ENCODE peak calls at places on chromosomes 2 and 18, in six cellular contexts. One of them, this sample, is unnamed.

GRCh38 chr2:143463717-143464116 is 334.5 kb downstream of the ARHGAP15 start:
- DNase-seq in occipital lobe: no peak
- DNase-seq in A172: peak; percentile 23
- DNase-seq in glutamatergic neuron: no peak
- DNase-seq in activated CD4-positive, CD25-positive, alpha-beta regulatory T cell: no peak
- DNase-seq in body of pancreas: no peak
- DNase-seq in this sample: no peak

GRCh38 chr18:74040459-74041332 is 106.9 kb downstream of the FBXO15 start:
- DNase-seq in occipital lobe: no peak
- DNase-seq in A172: no peak
- DNase-seq in glutamatergic neuron: peak; percentile 84
- DNase-seq in activated CD4-positive, CD25-positive, alpha-beta regulatory T cell: peak; percentile 48
- DNase-seq in body of pancreas: peak; percentile 58
- DNase-seq in this sample: peak; percentile 24

GRCh38 chr2:12412898-12413305 is 303.8 kb upstream of the TRIB2 start:
- DNase-seq in occipital lobe: no peak
- DNase-seq in A172: peak; percentile 86
- DNase-seq in glutamatergic neuron: no peak
- DNase-seq in activated CD4-positive, CD25-positive, alpha-beta regulatory T cell: no peak
- DNase-seq in body of pancreas: no peak
- DNase-seq in this sample: no peak

GRCh38 chr2:158659483-158659882 is 135.6 kb upstream of the DAPL1 start:
- DNase-seq in occipital lobe: no peak
- DNase-seq in A172: no peak
- DNase-seq in glutamatergic neuron: no peak
- DNase-seq in activated CD4-positive, CD25-positive, alpha-beta regulatory T cell: no peak
- DNase-seq in body of pancreas: no peak
- DNase-seq in this sample: no peak

GRCh38 chr2:20400306-20400705 is 46.6 kb upstream of the RHOB start:
- DNase-seq in occipital lobe: no peak
- DNase-seq in A172: no peak
- DNase-seq in glutamatergic neuron: no peak
- DNase-seq in activated CD4-positive, CD25-positive, alpha-beta regulatory T cell: no peak
- DNase-seq in body of pancreas: no peak
- DNase-seq in this sample: no peak

GRCh38 chr18:23994361-23994902 is 20.1 kb upstream of the TTC39C start:
- DNase-seq in occipital lobe: no peak
- DNase-seq in A172: peak; percentile 80
- DNase-seq in glutamatergic neuron: no peak
- DNase-seq in activated CD4-positive, CD25-positive, alpha-beta regulatory T cell: peak; percentile 16
- DNase-seq in body of pancreas: peak; percentile 23
- DNase-seq in this sample: peak; percentile 96

GRCh38 chr18:3129053-3129864 is 90.5 kb downstream of the MYOM1 start:
- DNase-seq in occipital lobe: peak; percentile 67
- DNase-seq in A172: peak; percentile 80
- DNase-seq in glutamatergic neuron: peak; percentile 82
- DNase-seq in activated CD4-positive, CD25-positive, alpha-beta regulatory T cell: peak; percentile 46
- DNase-seq in body of pancreas: peak; percentile 80
- DNase-seq in this sample: peak; percentile 60

GRCh38 chr2:231617059-231617926 is 24.6 kb downstream of the TEX44 start:
- DNase-seq in occipital lobe: no peak
- DNase-seq in A172: peak; percentile 41
- DNase-seq in glutamatergic neuron: no peak
- DNase-seq in activated CD4-positive, CD25-positive, alpha-beta regulatory T cell: no peak
- DNase-seq in body of pancreas: no peak
- DNase-seq in this sample: no peak

GRCh38 chr2:69584127-69584889 is 59.2 kb downstream of the AAK1 start:
- DNase-seq in occipital lobe: no peak
- DNase-seq in A172: no peak
- DNase-seq in glutamatergic neuron: no peak
- DNase-seq in activated CD4-positive, CD25-positive, alpha-beta regulatory T cell: no peak
- DNase-seq in body of pancreas: no peak
- DNase-seq in this sample: no peak

GRCh38 chr2:29966256-29966655 is 44.9 kb upstream of the ALK start:
- DNase-seq in occipital lobe: no peak
- DNase-seq in A172: no peak
- DNase-seq in glutamatergic neuron: no peak
- DNase-seq in activated CD4-positive, CD25-positive, alpha-beta regulatory T cell: no peak
- DNase-seq in body of pancreas: no peak
- DNase-seq in this sample: no peak

GRCh38 chr18:45249306-45249705 is 366.0 kb upstream of the SLC14A2 start:
- DNase-seq in occipital lobe: no peak
- DNase-seq in A172: no peak
- DNase-seq in glutamatergic neuron: no peak
- DNase-seq in activated CD4-positive, CD25-positive, alpha-beta regulatory T cell: no peak
- DNase-seq in body of pancreas: no peak
- DNase-seq in this sample: peak; percentile 45

GRCh38 chr2:145169285-145169684 is 649.4 kb upstream of the ZEB2 start:
- DNase-seq in occipital lobe: no peak
- DNase-seq in A172: no peak
- DNase-seq in glutamatergic neuron: no peak
- DNase-seq in activated CD4-positive, CD25-positive, alpha-beta regulatory T cell: no peak
- DNase-seq in body of pancreas: no peak
- DNase-seq in this sample: no peak

GRCh38 chr2:152696476-152696875 is 20.8 kb downstream of the PRPF40A start:
- DNase-seq in occipital lobe: no peak
- DNase-seq in A172: no peak
- DNase-seq in glutamatergic neuron: no peak
- DNase-seq in activated CD4-positive, CD25-positive, alpha-beta regulatory T cell: no peak
- DNase-seq in body of pancreas: no peak
- DNase-seq in this sample: peak; percentile 47

GRCh38 chr2:86570069-86570468 is 6.8 kb upstream of the CHMP3 start:
- DNase-seq in occipital lobe: no peak
- DNase-seq in A172: no peak
- DNase-seq in glutamatergic neuron: no peak
- DNase-seq in activated CD4-positive, CD25-positive, alpha-beta regulatory T cell: no peak
- DNase-seq in body of pancreas: no peak
- DNase-seq in this sample: no peak

GRCh38 chr2:225366731-225367130 is 32.8 kb upstream of the NYAP2 start:
- DNase-seq in occipital lobe: no peak
- DNase-seq in A172: no peak
- DNase-seq in glutamatergic neuron: no peak
- DNase-seq in activated CD4-positive, CD25-positive, alpha-beta regulatory T cell: no peak
- DNase-seq in body of pancreas: no peak
- DNase-seq in this sample: no peak

GRCh38 chr2:85430780-85431601 is 12.5 kb downstream of the SH2D6 start:
- DNase-seq in occipital lobe: peak; percentile 85
- DNase-seq in A172: peak; percentile 46
- DNase-seq in glutamatergic neuron: peak; percentile 70
- DNase-seq in activated CD4-positive, CD25-positive, alpha-beta regulatory T cell: no peak
- DNase-seq in body of pancreas: no peak
- DNase-seq in this sample: no peak

GRCh38 chr2:103139628-103140268 is 377.9 kb downstream of the TMEM182 start:
- DNase-seq in occipital lobe: no peak
- DNase-seq in A172: no peak
- DNase-seq in glutamatergic neuron: no peak
- DNase-seq in activated CD4-positive, CD25-positive, alpha-beta regulatory T cell: no peak
- DNase-seq in body of pancreas: no peak
- DNase-seq in this sample: no peak

GRCh38 chr2:7795358-7796199 is 878.4 kb downstream of the RNF144A start:
- DNase-seq in occipital lobe: no peak
- DNase-seq in A172: no peak
- DNase-seq in glutamatergic neuron: no peak
- DNase-seq in activated CD4-positive, CD25-positive, alpha-beta regulatory T cell: no peak
- DNase-seq in body of pancreas: no peak
- DNase-seq in this sample: no peak

GRCh38 chr2:147373800-147374409 is 470.9 kb upstream of the ACVR2A start:
- DNase-seq in occipital lobe: no peak
- DNase-seq in A172: no peak
- DNase-seq in glutamatergic neuron: no peak
- DNase-seq in activated CD4-positive, CD25-positive, alpha-beta regulatory T cell: no peak
- DNase-seq in body of pancreas: no peak
- DNase-seq in this sample: no peak

GRCh38 chr18:6355789-6356589 is 58.7 kb downstream of the L3MBTL4 start:
- DNase-seq in occipital lobe: no peak
- DNase-seq in A172: peak; percentile 6
- DNase-seq in glutamatergic neuron: no peak
- DNase-seq in activated CD4-positive, CD25-positive, alpha-beta regulatory T cell: no peak
- DNase-seq in body of pancreas: no peak
- DNase-seq in this sample: no peak

GRCh38 chr18:59517446-59518171 is 158.5 kb upstream of the LMAN1 start:
- DNase-seq in occipital lobe: no peak
- DNase-seq in A172: no peak
- DNase-seq in glutamatergic neuron: no peak
- DNase-seq in activated CD4-positive, CD25-positive, alpha-beta regulatory T cell: no peak
- DNase-seq in body of pancreas: no peak
- DNase-seq in this sample: no peak

GRCh38 chr2:116820986-116821385 is 993.5 kb upstream of the DDX18 start:
- DNase-seq in occipital lobe: no peak
- DNase-seq in A172: no peak
- DNase-seq in glutamatergic neuron: no peak
- DNase-seq in activated CD4-positive, CD25-positive, alpha-beta regulatory T cell: no peak
- DNase-seq in body of pancreas: no peak
- DNase-seq in this sample: no peak

GRCh38 chr2:159275111-159275510 is 11.4 kb downstream of the WDSUB1 start:
- DNase-seq in occipital lobe: no peak
- DNase-seq in A172: no peak
- DNase-seq in glutamatergic neuron: no peak
- DNase-seq in activated CD4-positive, CD25-positive, alpha-beta regulatory T cell: no peak
- DNase-seq in body of pancreas: no peak
- DNase-seq in this sample: no peak

GRCh38 chr2:20050104-20050711 is 1.2 kb downstream of the LAPTM4A start:
- DNase-seq in occipital lobe: no peak
- DNase-seq in A172: peak; percentile 65
- DNase-seq in glutamatergic neuron: no peak
- DNase-seq in activated CD4-positive, CD25-positive, alpha-beta regulatory T cell: no peak
- DNase-seq in body of pancreas: peak; percentile 59
- DNase-seq in this sample: peak; percentile 51

GRCh38 chr18:13377496-13377895 is 158.9 kb downstream of the LDLRAD4 start:
- DNase-seq in occipital lobe: no peak
- DNase-seq in A172: peak; percentile 87
- DNase-seq in glutamatergic neuron: no peak
- DNase-seq in activated CD4-positive, CD25-positive, alpha-beta regulatory T cell: no peak
- DNase-seq in body of pancreas: peak; percentile 32
- DNase-seq in this sample: no peak

GRCh38 chr18:10230072-10230471 is 224.4 kb upstream of the APCDD1 start:
- DNase-seq in occipital lobe: no peak
- DNase-seq in A172: peak; percentile 98
- DNase-seq in glutamatergic neuron: no peak
- DNase-seq in activated CD4-positive, CD25-positive, alpha-beta regulatory T cell: no peak
- DNase-seq in body of pancreas: no peak
- DNase-seq in this sample: peak; percentile 94

GRCh38 chr2:72920317-72921087 is 3.2 kb downstream of the EMX1 start:
- DNase-seq in occipital lobe: no peak
- DNase-seq in A172: no peak
- DNase-seq in glutamatergic neuron: peak; percentile 76
- DNase-seq in activated CD4-positive, CD25-positive, alpha-beta regulatory T cell: no peak
- DNase-seq in body of pancreas: no peak
- DNase-seq in this sample: no peak

GRCh38 chr2:72999729-73000725 is 71.5 kb downstream of the SFXN5 start:
- DNase-seq in occipital lobe: no peak
- DNase-seq in A172: peak; percentile 84
- DNase-seq in glutamatergic neuron: no peak
- DNase-seq in activated CD4-positive, CD25-positive, alpha-beta regulatory T cell: no peak
- DNase-seq in body of pancreas: no peak
- DNase-seq in this sample: peak; percentile 5

GRCh38 chr18:46429649-46430224 is 227.3 kb downstream of the LOXHD1 start:
- DNase-seq in occipital lobe: no peak
- DNase-seq in A172: no peak
- DNase-seq in glutamatergic neuron: no peak
- DNase-seq in activated CD4-positive, CD25-positive, alpha-beta regulatory T cell: no peak
- DNase-seq in body of pancreas: no peak
- DNase-seq in this sample: no peak

GRCh38 chr18:39149211-39149806 is 1583.7 kb upstream of the CELF4 start:
- DNase-seq in occipital lobe: no peak
- DNase-seq in A172: no peak
- DNase-seq in glutamatergic neuron: no peak
- DNase-seq in activated CD4-positive, CD25-positive, alpha-beta regulatory T cell: no peak
- DNase-seq in body of pancreas: no peak
- DNase-seq in this sample: no peak

GRCh38 chr2:28994074-28994473 is 13.0 kb downstream of the TOGARAM2 start:
- DNase-seq in occipital lobe: no peak
- DNase-seq in A172: no peak
- DNase-seq in glutamatergic neuron: no peak
- DNase-seq in activated CD4-positive, CD25-positive, alpha-beta regulatory T cell: no peak
- DNase-seq in body of pancreas: no peak
- DNase-seq in this sample: no peak

GRCh38 chr2:113175101-113175628 is 1.4 kb downstream of the PSD4 start:
- DNase-seq in occipital lobe: no peak
- DNase-seq in A172: no peak
- DNase-seq in glutamatergic neuron: no peak
- DNase-seq in activated CD4-positive, CD25-positive, alpha-beta regulatory T cell: peak; percentile 59
- DNase-seq in body of pancreas: peak; percentile 24
- DNase-seq in this sample: no peak

GRCh38 chr2:228767196-228767595 is 503.9 kb downstream of the PID1 start:
- DNase-seq in occipital lobe: no peak
- DNase-seq in A172: peak; percentile 38
- DNase-seq in glutamatergic neuron: no peak
- DNase-seq in activated CD4-positive, CD25-positive, alpha-beta regulatory T cell: no peak
- DNase-seq in body of pancreas: no peak
- DNase-seq in this sample: peak; percentile 23

GRCh38 chr2:159108178-159108893 is 139.9 kb downstream of the TANC1 start:
- DNase-seq in occipital lobe: no peak
- DNase-seq in A172: no peak
- DNase-seq in glutamatergic neuron: no peak
- DNase-seq in activated CD4-positive, CD25-positive, alpha-beta regulatory T cell: no peak
- DNase-seq in body of pancreas: no peak
- DNase-seq in this sample: no peak

GRCh38 chr2:29066989-29067605 is 7.2 kb downstream of the PCARE start:
- DNase-seq in occipital lobe: no peak
- DNase-seq in A172: peak; percentile 46
- DNase-seq in glutamatergic neuron: no peak
- DNase-seq in activated CD4-positive, CD25-positive, alpha-beta regulatory T cell: no peak
- DNase-seq in body of pancreas: peak; percentile 91
- DNase-seq in this sample: no peak

GRCh38 chr2:70069049-70069448 is 18.2 kb upstream of the PCBP1 start:
- DNase-seq in occipital lobe: no peak
- DNase-seq in A172: no peak
- DNase-seq in glutamatergic neuron: no peak
- DNase-seq in activated CD4-positive, CD25-positive, alpha-beta regulatory T cell: peak; percentile 44
- DNase-seq in body of pancreas: peak; percentile 60
- DNase-seq in this sample: no peak

GRCh38 chr2:161871113-161871512 is 202.9 kb downstream of the DPP4 start:
- DNase-seq in occipital lobe: no peak
- DNase-seq in A172: no peak
- DNase-seq in glutamatergic neuron: no peak
- DNase-seq in activated CD4-positive, CD25-positive, alpha-beta regulatory T cell: no peak
- DNase-seq in body of pancreas: no peak
- DNase-seq in this sample: no peak

GRCh38 chr2:68877079-68877772 is 6.0 kb upstream of the BMP10 start:
- DNase-seq in occipital lobe: no peak
- DNase-seq in A172: no peak
- DNase-seq in glutamatergic neuron: no peak
- DNase-seq in activated CD4-positive, CD25-positive, alpha-beta regulatory T cell: no peak
- DNase-seq in body of pancreas: peak; percentile 21
- DNase-seq in this sample: no peak

This sample was measured in HFFc6.